ENCODE peak calls at places on chromosomes 7 and 10, in four cellular contexts. I is WERI-Rb-1, X is suprapubic skin, Z is ovary. P is an unnamed sample.
A peak's percentile ranks its signal among the peaks of the same experiment; 100 is the strongest.

GRCh38 chr7:38178695-38179344 is 775 bp downstream of the STARD3NL start:
- DNase-seq in Z (no peak), I (no peak), X (no peak), P (no peak)

GRCh38 chr7:110358028-110358427 is 732.9 kb upstream of the LRRN3 start:
- DNase-seq in X (no peak), I (no peak), Z (no peak), P (peak; percentile 38)

GRCh38 chr10:97683556-97684357 is 3.3 kb downstream of the AVPI1 start:
- DNase-seq in Z (peak; percentile 31), X (no peak), I (no peak), P (no peak)

GRCh38 chr7:150324366-150324961 is 1.1 kb upstream of the ACTR3C start:
- DNase-seq in I (no peak), Z (no peak), X (no peak), P (no peak)

GRCh38 chr10:96794786-96795733 is 37.0 kb upstream of the LCOR start:
- DNase-seq in Z (no peak), X (no peak), I (no peak), P (no peak)

GRCh38 chr10:61761825-61762217 is 99.1 kb downstream of the CABCOCO1 start:
- DNase-seq in Z (no peak), I (no peak), X (no peak), P (no peak)

GRCh38 chr7:99410635-99411034 is 1.9 kb downstream of the BUD31 start:
- DNase-seq in X (no peak), I (no peak), Z (no peak), P (no peak)

GRCh38 chr7:94656925-94657731 is 1.2 kb upstream of the SGCE start:
- DNase-seq in Z (peak; percentile 35), X (no peak), I (peak; percentile 17), P (no peak)

GRCh38 chr7:155763721-155764431 is 48.4 kb downstream of the SHH start:
- DNase-seq in Z (no peak), X (no peak), I (no peak), P (no peak)

GRCh38 chr7:154304231-154304630 is 252.0 kb downstream of the DPP6 start:
- DNase-seq in Z (no peak), X (no peak), I (no peak), P (no peak)

GRCh38 chr7:129807863-129808262 is 144.9 kb downstream of the UBE2H start:
- DNase-seq in I (no peak), Z (no peak), X (no peak), P (no peak)

GRCh38 chr10:78596556-78596955 is 472.2 kb upstream of the ZMIZ1 start:
- DNase-seq in I (no peak), Z (no peak), X (no peak), P (no peak)

GRCh38 chr7:1647961-1648631 is 22.0 kb upstream of the ELFN1 start:
- DNase-seq in I (peak; percentile 59), X (no peak), Z (no peak), P (no peak)

GRCh38 chr7:30917216-30917893 is 5.7 kb downstream of the AQP1 start:
- DNase-seq in Z (no peak), X (no peak), I (no peak), P (no peak)

GRCh38 chr7:28266377-28266776 is 85.8 kb upstream of the JAZF1 start:
- DNase-seq in I (no peak), X (no peak), Z (no peak), P (no peak)

GRCh38 chr7:108419961-108420360 is 36.3 kb downstream of the NRCAM start:
- DNase-seq in X (no peak), Z (no peak), I (no peak), P (no peak)

GRCh38 chr10:94429049-94429707 is 26.8 kb downstream of the TBC1D12 start:
- DNase-seq in X (no peak), I (no peak), Z (no peak), P (peak; percentile 4)

GRCh38 chr10:97708976-97709745 is 4.4 kb upstream of the MARVELD1 start:
- DNase-seq in I (peak; percentile 56), Z (peak; percentile 82), X (no peak), P (no peak)

GRCh38 chr10:131644864-131645658 is 255.7 kb upstream of the PPP2R2D start:
- DNase-seq in I (no peak), Z (no peak), X (no peak), P (no peak)

DNA sequence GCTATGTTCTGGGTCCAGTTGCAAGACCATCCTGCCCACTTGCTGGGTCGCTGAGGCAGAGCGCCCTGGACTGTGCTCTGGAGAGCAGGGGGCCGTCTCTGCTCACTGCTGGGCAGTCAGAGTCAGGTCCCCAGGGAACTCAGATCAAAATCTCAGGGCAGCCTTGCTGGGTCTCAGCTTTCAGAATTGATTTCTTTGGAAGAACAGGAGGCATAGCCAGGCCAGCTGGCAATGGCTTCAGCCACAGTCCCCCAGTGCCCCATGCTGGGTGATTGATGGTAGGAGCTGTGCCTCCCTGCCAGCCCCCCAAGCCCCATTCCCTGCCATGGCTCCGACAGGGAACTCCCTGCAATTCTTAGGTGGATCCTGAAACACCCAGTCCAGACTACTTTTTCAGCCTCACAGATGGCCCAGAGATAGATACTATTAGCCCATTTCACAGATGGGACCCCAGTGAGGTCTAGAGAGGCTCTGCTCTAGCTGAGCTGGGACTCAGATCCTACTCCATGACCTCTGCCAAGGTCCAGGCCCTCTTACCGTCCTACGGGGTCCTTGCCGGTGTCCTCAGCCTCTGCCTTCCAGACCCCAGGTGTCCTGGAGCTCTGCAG is 470 bp downstream of the MMRN2 start:
- DNase-seq in X (no peak), I (no peak), Z (no peak), P (no peak)
- H3K4me3 ChIP-seq in X (peak overlapping the region; percentile 31), I (no peak overlapping the region), Z (peak overlapping the region; percentile 7), P (no peak overlapping the region)

DNA sequence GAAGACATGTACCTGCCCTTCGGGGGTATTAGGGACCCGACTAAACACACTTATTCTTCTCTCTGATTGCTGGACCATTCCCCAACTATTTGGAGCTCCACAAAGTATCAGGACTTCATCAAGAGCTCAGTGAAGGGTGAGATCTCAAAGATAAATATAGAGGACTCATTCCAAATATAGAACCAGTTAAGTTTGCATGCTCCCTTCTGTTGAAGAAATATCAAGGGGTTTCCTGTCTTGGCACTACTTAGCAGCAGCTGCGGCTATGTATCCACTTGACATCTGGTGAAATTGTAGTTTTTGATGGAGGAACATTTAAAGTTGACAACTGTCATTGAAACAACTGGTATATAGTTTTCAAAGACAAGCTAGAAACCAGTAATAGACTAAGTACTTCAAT is 1.1 kb upstream of the SPAG6 start:
- DNase-seq in X (no peak), I (no peak), Z (no peak), P (no peak)
- H3K27me3 ChIP-seq in X (peaks cover 93% of the 10 kb centered on the region), I (no peaks in the 10 kb centered on the region), Z (no peaks in the 10 kb centered on the region), P (peaks cover 42% of the 10 kb centered on the region)

GRCh38 chr7:43071604-43072003 is 40.8 kb upstream of the HECW1 start:
- DNase-seq in Z (no peak), X (no peak), I (peak; percentile 30), P (no peak)
- TF ChIP-seq CTCF in Z (no peak), X (no peak), I (peak; percentile 53), P (peak; percentile 49)

GRCh38 chr7:45105588-45106188 is 5.8 kb downstream of the TBRG4 start:
- DNase-seq in X (no peak), Z (no peak), I (no peak), P (no peak)

GRCh38 chr7:45106820-45107219 is 4.7 kb downstream of the TBRG4 start:
- DNase-seq in X (no peak), I (no peak), Z (no peak), P (no peak)

GRCh38 chr7:45111298-45112223 is at the start of gene TBRG4:
- DNase-seq in I (peak; percentile 93), X (peak; percentile 96), Z (peak; percentile 94), P (peak; percentile 59)

GRCh38 chr7:45107356-45107755 is 4.1 kb downstream of the TBRG4 start:
- DNase-seq in Z (peak; percentile 4), X (no peak), I (no peak), P (no peak)

DNA sequence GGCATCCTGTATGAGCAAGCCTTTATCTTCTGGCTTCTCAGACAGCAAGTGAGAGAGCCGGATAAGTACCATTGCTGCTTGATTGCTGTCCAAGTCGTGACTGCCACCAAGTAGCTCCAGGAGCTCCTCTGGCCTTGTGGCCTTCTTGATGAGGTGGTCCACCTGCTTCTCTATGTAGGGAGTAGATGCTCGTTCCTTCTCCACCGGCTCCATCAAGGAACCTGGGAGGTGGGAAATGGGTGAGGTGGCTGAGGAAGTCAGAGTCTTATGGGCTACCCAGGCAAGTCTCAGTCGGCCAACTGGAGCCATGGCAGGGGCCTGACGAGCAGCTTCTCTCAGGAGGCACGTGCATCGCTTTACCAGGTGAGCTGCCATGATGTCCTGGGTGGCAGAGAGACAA is 2.6 kb downstream of the TBRG4 start:
- DNase-seq in Z (peak; percentile 8), X (no peak), I (no peak), P (no peak)
- H3K4me3 ChIP-seq in Z (no peak overlapping the region), X (no peak overlapping the region), I (no peak overlapping the region), P (no peak overlapping the region)

GRCh38 chr7:76209310-76209709 is 7.6 kb downstream of the SRRM3 start:
- DNase-seq in Z (no peak), I (no peak), X (no peak), P (no peak)
- H3K27me3 ChIP-seq in Z (no peaks in the 10 kb centered on the region), I (no peaks in the 10 kb centered on the region), X (peaks cover 26% of the 10 kb centered on the region), P (peaks cover 17% of the 10 kb centered on the region)

DNA sequence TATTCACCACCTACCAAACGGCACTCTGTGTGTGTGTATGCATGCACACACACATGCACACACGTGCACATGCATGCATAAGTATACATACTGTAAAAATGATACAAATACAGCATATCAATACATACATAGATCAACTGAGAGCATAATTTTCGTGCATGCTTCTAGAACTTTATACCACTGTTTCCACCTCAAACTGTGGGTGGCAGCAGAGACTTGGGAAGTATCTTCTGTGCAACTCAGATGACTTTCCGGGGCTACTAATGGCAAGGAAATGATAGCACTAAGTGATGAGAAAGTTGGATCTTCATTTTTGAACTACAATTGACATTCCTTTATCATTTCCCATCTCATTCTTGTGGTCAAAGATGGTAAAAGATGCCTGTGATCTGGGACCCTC is 570.7 kb downstream of the REEP3 start:
- DNase-seq in I (peak; percentile 20), Z (no peak), X (no peak), P (no peak)
- TF ChIP-seq CTCF in I (peak; percentile 45), Z (no peak), X (no peak), P (peak; percentile 59)

DNA sequence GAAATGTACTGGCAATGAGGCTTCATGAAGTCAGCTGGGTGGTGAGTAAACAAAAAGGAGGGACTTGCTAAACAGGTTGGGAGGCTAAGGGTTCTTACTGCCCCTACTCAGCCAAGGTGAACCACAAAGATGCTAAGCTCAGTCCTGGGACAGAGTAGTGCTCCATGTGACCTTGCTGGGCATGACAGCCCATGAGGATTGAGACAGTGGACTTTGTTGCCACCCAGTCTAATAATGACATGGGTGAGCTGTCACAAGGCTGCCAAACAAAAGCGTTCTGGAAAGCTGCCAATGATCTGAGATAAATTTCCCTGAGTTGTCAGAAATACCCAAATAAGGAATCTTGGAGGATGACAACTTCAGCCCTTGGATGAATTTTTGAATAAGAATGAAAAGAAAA is 75.2 kb downstream of the CLEC2L start:
- DNase-seq in I (no peak), Z (no peak), X (no peak), P (peak; percentile 25)
- H3K4me3 ChIP-seq in I (no peak overlapping the region), Z (no peak overlapping the region), X (no peak overlapping the region), P (no peak overlapping the region)

P was measured in kidney epithelial cell.